ENCODE peak calls at places on chromosomes 5 and 9, in nine cellular contexts. One of them, this sample, is unnamed.

GRCh38 chr9:37870799-37871176 is 33.1 kb downstream of the SLC25A51 start:
- DNase-seq in nucleus accumbens: no peak
- DNase-seq in ACHN: no peak
- DNase-seq in activated CD8-positive, alpha-beta memory T cell treated with anti-CD3 and anti-CD28 coated beads for 24 hours: no peak
- DNase-seq in NCI-H2029: no peak
- DNase-seq in tibial artery: no peak
- DNase-seq in mucosa of descending colon: no peak
- DNase-seq in right lobe of liver: no peak
- DNase-seq in CD4-positive, alpha-beta memory T cell: no peak
- DNase-seq in this sample: no peak

GRCh38 chr9:94632736-94633135 is 6.6 kb downstream of the FBP1 start:
- DNase-seq in mucosa of descending colon: no peak
- DNase-seq in ACHN: no peak
- DNase-seq in NCI-H2029: no peak
- DNase-seq in tibial artery: no peak
- DNase-seq in nucleus accumbens: no peak
- DNase-seq in right lobe of liver: no peak
- DNase-seq in activated CD8-positive, alpha-beta memory T cell treated with anti-CD3 and anti-CD28 coated beads for 24 hours: no peak
- DNase-seq in CD4-positive, alpha-beta memory T cell: no peak
- DNase-seq in this sample: no peak

GRCh38 chr5:83363876-83364275 is 107.7 kb upstream of the VCAN start:
- DNase-seq in NCI-H2029: no peak
- DNase-seq in ACHN: no peak
- DNase-seq in activated CD8-positive, alpha-beta memory T cell treated with anti-CD3 and anti-CD28 coated beads for 24 hours: no peak
- DNase-seq in nucleus accumbens: no peak
- DNase-seq in tibial artery: no peak
- DNase-seq in right lobe of liver: no peak
- DNase-seq in CD4-positive, alpha-beta memory T cell: no peak
- DNase-seq in mucosa of descending colon: no peak
- DNase-seq in this sample: no peak

GRCh38 chr5:10630126-10630525 is 66.3 kb downstream of the ANKRD33B start:
- DNase-seq in tibial artery: no peak
- DNase-seq in NCI-H2029: no peak
- DNase-seq in nucleus accumbens: no peak
- DNase-seq in mucosa of descending colon: no peak
- DNase-seq in ACHN: no peak
- DNase-seq in activated CD8-positive, alpha-beta memory T cell treated with anti-CD3 and anti-CD28 coated beads for 24 hours: no peak
- DNase-seq in CD4-positive, alpha-beta memory T cell: no peak
- DNase-seq in right lobe of liver: no peak
- DNase-seq in this sample: no peak

GRCh38 chr5:108531367-108532211 is 149.7 kb upstream of the FBXL17 start:
- DNase-seq in nucleus accumbens: no peak
- DNase-seq in ACHN: no peak
- DNase-seq in tibial artery: no peak
- DNase-seq in CD4-positive, alpha-beta memory T cell: no peak
- DNase-seq in activated CD8-positive, alpha-beta memory T cell treated with anti-CD3 and anti-CD28 coated beads for 24 hours: no peak
- DNase-seq in right lobe of liver: no peak
- DNase-seq in NCI-H2029: no peak
- DNase-seq in mucosa of descending colon: no peak
- DNase-seq in this sample: no peak

GRCh38 chr5:56632199-56632598 is 183.2 kb upstream of the MAP3K1 start:
- DNase-seq in right lobe of liver: no peak
- DNase-seq in nucleus accumbens: no peak
- DNase-seq in ACHN: no peak
- DNase-seq in CD4-positive, alpha-beta memory T cell: no peak
- DNase-seq in mucosa of descending colon: no peak
- DNase-seq in activated CD8-positive, alpha-beta memory T cell treated with anti-CD3 and anti-CD28 coated beads for 24 hours: no peak
- DNase-seq in tibial artery: no peak
- DNase-seq in NCI-H2029: peak; percentile 28
- DNase-seq in this sample: no peak

GRCh38 chr5:131355972-131356528 is 92.2 kb downstream of the CDC42SE2 start:
- DNase-seq in activated CD8-positive, alpha-beta memory T cell treated with anti-CD3 and anti-CD28 coated beads for 24 hours: no peak
- DNase-seq in ACHN: no peak
- DNase-seq in NCI-H2029: no peak
- DNase-seq in mucosa of descending colon: no peak
- DNase-seq in tibial artery: no peak
- DNase-seq in nucleus accumbens: no peak
- DNase-seq in CD4-positive, alpha-beta memory T cell: no peak
- DNase-seq in right lobe of liver: no peak
- DNase-seq in this sample: no peak

GRCh38 chr5:135423158-135423925 is 23.8 kb downstream of the DCANP1 start:
- DNase-seq in right lobe of liver: no peak
- DNase-seq in NCI-H2029: no peak
- DNase-seq in CD4-positive, alpha-beta memory T cell: no peak
- DNase-seq in tibial artery: no peak
- DNase-seq in activated CD8-positive, alpha-beta memory T cell treated with anti-CD3 and anti-CD28 coated beads for 24 hours: no peak
- DNase-seq in ACHN: no peak
- DNase-seq in nucleus accumbens: no peak
- DNase-seq in mucosa of descending colon: no peak
- DNase-seq in this sample: no peak

GRCh38 chr5:142484821-142485387 is 160.1 kb upstream of the SPRY4 start:
- DNase-seq in mucosa of descending colon: no peak
- DNase-seq in NCI-H2029: no peak
- DNase-seq in right lobe of liver: no peak
- DNase-seq in ACHN: no peak
- DNase-seq in CD4-positive, alpha-beta memory T cell: no peak
- DNase-seq in activated CD8-positive, alpha-beta memory T cell treated with anti-CD3 and anti-CD28 coated beads for 24 hours: no peak
- DNase-seq in tibial artery: no peak
- DNase-seq in nucleus accumbens: no peak
- DNase-seq in this sample: no peak

GRCh38 chr9:90868555-90868954 is 66.9 kb downstream of the SYK start:
- DNase-seq in CD4-positive, alpha-beta memory T cell: no peak
- DNase-seq in activated CD8-positive, alpha-beta memory T cell treated with anti-CD3 and anti-CD28 coated beads for 24 hours: no peak
- DNase-seq in mucosa of descending colon: no peak
- DNase-seq in tibial artery: no peak
- DNase-seq in NCI-H2029: no peak
- DNase-seq in ACHN: no peak
- DNase-seq in right lobe of liver: no peak
- DNase-seq in nucleus accumbens: no peak
- DNase-seq in this sample: no peak

GRCh38 chr5:124663101-124663506 is 83.3 kb downstream of the ZNF608 start:
- DNase-seq in activated CD8-positive, alpha-beta memory T cell treated with anti-CD3 and anti-CD28 coated beads for 24 hours: no peak
- DNase-seq in right lobe of liver: no peak
- DNase-seq in mucosa of descending colon: no peak
- DNase-seq in nucleus accumbens: no peak
- DNase-seq in CD4-positive, alpha-beta memory T cell: no peak
- DNase-seq in tibial artery: no peak
- DNase-seq in NCI-H2029: no peak
- DNase-seq in ACHN: peak; percentile 17
- DNase-seq in this sample: no peak

GRCh38 chr9:74498616-74499095 is 1.5 kb downstream of the RORB start:
- DNase-seq in mucosa of descending colon: no peak
- DNase-seq in ACHN: no peak
- DNase-seq in nucleus accumbens: peak; percentile 24
- DNase-seq in activated CD8-positive, alpha-beta memory T cell treated with anti-CD3 and anti-CD28 coated beads for 24 hours: peak; percentile 56
- DNase-seq in NCI-H2029: no peak
- DNase-seq in CD4-positive, alpha-beta memory T cell: no peak
- DNase-seq in right lobe of liver: no peak
- DNase-seq in tibial artery: no peak
- DNase-seq in this sample: no peak

GRCh38 chr5:57002959-57003485 is 51.1 kb upstream of the MIER3 start:
- DNase-seq in nucleus accumbens: no peak
- DNase-seq in activated CD8-positive, alpha-beta memory T cell treated with anti-CD3 and anti-CD28 coated beads for 24 hours: no peak
- DNase-seq in NCI-H2029: no peak
- DNase-seq in ACHN: no peak
- DNase-seq in mucosa of descending colon: no peak
- DNase-seq in CD4-positive, alpha-beta memory T cell: no peak
- DNase-seq in right lobe of liver: no peak
- DNase-seq in tibial artery: no peak
- DNase-seq in this sample: no peak

GRCh38 chr5:8825161-8825757 is 720.6 kb downstream of the SEMA5A start:
- DNase-seq in CD4-positive, alpha-beta memory T cell: no peak
- DNase-seq in mucosa of descending colon: no peak
- DNase-seq in activated CD8-positive, alpha-beta memory T cell treated with anti-CD3 and anti-CD28 coated beads for 24 hours: no peak
- DNase-seq in ACHN: no peak
- DNase-seq in tibial artery: no peak
- DNase-seq in right lobe of liver: no peak
- DNase-seq in NCI-H2029: no peak
- DNase-seq in nucleus accumbens: no peak
- DNase-seq in this sample: no peak

GRCh38 chr9:21454149-21454548 is 13.9 kb downstream of the IFNA1 start:
- DNase-seq in CD4-positive, alpha-beta memory T cell: no peak
- DNase-seq in nucleus accumbens: no peak
- DNase-seq in tibial artery: no peak
- DNase-seq in right lobe of liver: no peak
- DNase-seq in NCI-H2029: no peak
- DNase-seq in ACHN: no peak
- DNase-seq in activated CD8-positive, alpha-beta memory T cell treated with anti-CD3 and anti-CD28 coated beads for 24 hours: no peak
- DNase-seq in mucosa of descending colon: no peak
- DNase-seq in this sample: no peak

GRCh38 chr5:5616247-5616895 is 193.9 kb downstream of the ICE1 start:
- DNase-seq in NCI-H2029: no peak
- DNase-seq in right lobe of liver: no peak
- DNase-seq in ACHN: no peak
- DNase-seq in activated CD8-positive, alpha-beta memory T cell treated with anti-CD3 and anti-CD28 coated beads for 24 hours: no peak
- DNase-seq in mucosa of descending colon: no peak
- DNase-seq in tibial artery: no peak
- DNase-seq in CD4-positive, alpha-beta memory T cell: no peak
- DNase-seq in nucleus accumbens: no peak
- DNase-seq in this sample: no peak

GRCh38 chr5:136311999-136312398 is 53.3 kb downstream of the TRPC7 start:
- DNase-seq in mucosa of descending colon: no peak
- DNase-seq in CD4-positive, alpha-beta memory T cell: no peak
- DNase-seq in tibial artery: no peak
- DNase-seq in right lobe of liver: no peak
- DNase-seq in activated CD8-positive, alpha-beta memory T cell treated with anti-CD3 and anti-CD28 coated beads for 24 hours: no peak
- DNase-seq in ACHN: no peak
- DNase-seq in NCI-H2029: no peak
- DNase-seq in nucleus accumbens: no peak
- DNase-seq in this sample: no peak

GRCh38 chr9:13478235-13478634 is 198.7 kb upstream of the MPDZ start:
- DNase-seq in NCI-H2029: no peak
- DNase-seq in activated CD8-positive, alpha-beta memory T cell treated with anti-CD3 and anti-CD28 coated beads for 24 hours: no peak
- DNase-seq in nucleus accumbens: no peak
- DNase-seq in tibial artery: no peak
- DNase-seq in CD4-positive, alpha-beta memory T cell: no peak
- DNase-seq in ACHN: no peak
- DNase-seq in right lobe of liver: no peak
- DNase-seq in mucosa of descending colon: no peak
- DNase-seq in this sample: no peak